ENCODE peak calls at places on chromosome 13, in eight cellular contexts. One of them, this sample, is unnamed.

GRCh38 chr13:101835920-101836319 is 383.4 kb downstream of the ITGBL1 start:
- DNase-seq in IMR-90: no peak
- DNase-seq in cardiac fibroblast: no peak
- DNase-seq in GM23338: no peak
- DNase-seq in thoracic aorta: no peak
- DNase-seq in colonic mucosa: no peak
- DNase-seq in astrocyte of the spinal cord: no peak
- DNase-seq in AG10803: no peak
- DNase-seq in this sample: no peak

GRCh38 chr13:100722517-100722916 is 47.9 kb upstream of the TMTC4 start:
- DNase-seq in IMR-90: no peak
- DNase-seq in cardiac fibroblast: no peak
- DNase-seq in GM23338: peak
- DNase-seq in thoracic aorta: no peak
- DNase-seq in colonic mucosa: no peak
- DNase-seq in astrocyte of the spinal cord: no peak
- DNase-seq in AG10803: no peak
- DNase-seq in this sample: no peak

GRCh38 chr13:112526146-112526853 is 61.7 kb downstream of the TUBGCP3 start:
- DNase-seq in IMR-90: no peak
- DNase-seq in cardiac fibroblast: no peak
- DNase-seq in GM23338: no peak
- DNase-seq in thoracic aorta: no peak
- DNase-seq in colonic mucosa: no peak
- DNase-seq in astrocyte of the spinal cord: no peak
- DNase-seq in AG10803: no peak
- DNase-seq in this sample: no peak

GRCh38 chr13:106375085-106375484 is 160.4 kb downstream of the EFNB2 start:
- DNase-seq in IMR-90: no peak
- DNase-seq in cardiac fibroblast: no peak
- DNase-seq in GM23338: no peak
- DNase-seq in thoracic aorta: no peak
- DNase-seq in colonic mucosa: no peak
- DNase-seq in astrocyte of the spinal cord: no peak
- DNase-seq in AG10803: no peak
- DNase-seq in this sample: no peak

GRCh38 chr13:111328803-111329410 is 8.5 kb downstream of the TEX29 start:
- DNase-seq in IMR-90: no peak
- DNase-seq in cardiac fibroblast: no peak
- DNase-seq in GM23338: no peak
- DNase-seq in thoracic aorta: no peak
- DNase-seq in colonic mucosa: no peak
- DNase-seq in astrocyte of the spinal cord: no peak
- DNase-seq in AG10803: no peak
- DNase-seq in this sample: no peak

GRCh38 chr13:20301391-20302071 is 69.4 kb upstream of the GJB6 start:
- DNase-seq in IMR-90: no peak
- DNase-seq in cardiac fibroblast: no peak
- DNase-seq in GM23338: peak
- DNase-seq in thoracic aorta: no peak
- DNase-seq in colonic mucosa: no peak
- DNase-seq in astrocyte of the spinal cord: no peak
- DNase-seq in AG10803: no peak
- DNase-seq in this sample: no peak

GRCh38 chr13:99656092-99656745 is 154.9 kb downstream of the TM9SF2 start:
- DNase-seq in IMR-90: peak
- DNase-seq in cardiac fibroblast: peak
- DNase-seq in GM23338: peak
- DNase-seq in thoracic aorta: peak
- DNase-seq in colonic mucosa: peak
- DNase-seq in astrocyte of the spinal cord: peak
- DNase-seq in AG10803: peak
- DNase-seq in this sample: peak

GRCh38 chr13:36453518-36453917 is 21.2 kb downstream of the CCNA1 start:
- DNase-seq in IMR-90: peak
- DNase-seq in cardiac fibroblast: peak
- DNase-seq in GM23338: peak
- DNase-seq in thoracic aorta: no peak
- DNase-seq in colonic mucosa: no peak
- DNase-seq in astrocyte of the spinal cord: peak
- DNase-seq in AG10803: peak
- DNase-seq in this sample: no peak

GRCh38 chr13:111337741-111338140 is 17.3 kb downstream of the TEX29 start:
- DNase-seq in IMR-90: peak
- DNase-seq in cardiac fibroblast: peak
- DNase-seq in GM23338: no peak
- DNase-seq in thoracic aorta: no peak
- DNase-seq in colonic mucosa: no peak
- DNase-seq in astrocyte of the spinal cord: no peak
- DNase-seq in AG10803: peak
- DNase-seq in this sample: no peak

GRCh38 chr13:105914637-105915036 is 620.8 kb downstream of the EFNB2 start:
- DNase-seq in IMR-90: peak
- DNase-seq in cardiac fibroblast: peak
- DNase-seq in GM23338: no peak
- DNase-seq in thoracic aorta: no peak
- DNase-seq in colonic mucosa: no peak
- DNase-seq in astrocyte of the spinal cord: peak
- DNase-seq in AG10803: peak
- DNase-seq in this sample: peak

GRCh38 chr13:110312669-110313031 is 5.6 kb downstream of the COL4A2 start:
- DNase-seq in IMR-90: peak
- DNase-seq in cardiac fibroblast: peak
- DNase-seq in GM23338: no peak
- DNase-seq in thoracic aorta: no peak
- DNase-seq in colonic mucosa: no peak
- DNase-seq in astrocyte of the spinal cord: peak
- DNase-seq in AG10803: peak
- DNase-seq in this sample: no peak

GRCh38 chr13:82772802-82773201 is 1109.5 kb downstream of the SLITRK1 start:
- DNase-seq in IMR-90: peak
- DNase-seq in cardiac fibroblast: no peak
- DNase-seq in GM23338: no peak
- DNase-seq in thoracic aorta: no peak
- DNase-seq in colonic mucosa: no peak
- DNase-seq in astrocyte of the spinal cord: peak
- DNase-seq in AG10803: peak
- DNase-seq in this sample: peak

GRCh38 chr13:113527272-113527958 is 36.9 kb upstream of the DCUN1D2 start:
- DNase-seq in IMR-90: no peak
- DNase-seq in cardiac fibroblast: no peak
- DNase-seq in GM23338: no peak
- DNase-seq in thoracic aorta: no peak
- DNase-seq in colonic mucosa: no peak
- DNase-seq in astrocyte of the spinal cord: no peak
- DNase-seq in AG10803: no peak
- DNase-seq in this sample: no peak

GRCh38 chr13:34255695-34256094 is 437.7 kb downstream of the RFC3 start:
- DNase-seq in IMR-90: no peak
- DNase-seq in cardiac fibroblast: no peak
- DNase-seq in GM23338: no peak
- DNase-seq in thoracic aorta: no peak
- DNase-seq in colonic mucosa: no peak
- DNase-seq in astrocyte of the spinal cord: no peak
- DNase-seq in AG10803: no peak
- DNase-seq in this sample: no peak

GRCh38 chr13:41637578-41637977 is 180.2 kb downstream of the RGCC start:
- DNase-seq in IMR-90: no peak
- DNase-seq in cardiac fibroblast: no peak
- DNase-seq in GM23338: no peak
- DNase-seq in thoracic aorta: no peak
- DNase-seq in colonic mucosa: no peak
- DNase-seq in astrocyte of the spinal cord: no peak
- DNase-seq in AG10803: peak
- DNase-seq in this sample: no peak

GRCh38 chr13:91228083-91228482 is 119.4 kb upstream of the MIR17HG start:
- DNase-seq in IMR-90: no peak
- DNase-seq in cardiac fibroblast: no peak
- DNase-seq in GM23338: no peak
- DNase-seq in thoracic aorta: no peak
- DNase-seq in colonic mucosa: no peak
- DNase-seq in astrocyte of the spinal cord: peak
- DNase-seq in AG10803: no peak
- DNase-seq in this sample: no peak

DNA sequence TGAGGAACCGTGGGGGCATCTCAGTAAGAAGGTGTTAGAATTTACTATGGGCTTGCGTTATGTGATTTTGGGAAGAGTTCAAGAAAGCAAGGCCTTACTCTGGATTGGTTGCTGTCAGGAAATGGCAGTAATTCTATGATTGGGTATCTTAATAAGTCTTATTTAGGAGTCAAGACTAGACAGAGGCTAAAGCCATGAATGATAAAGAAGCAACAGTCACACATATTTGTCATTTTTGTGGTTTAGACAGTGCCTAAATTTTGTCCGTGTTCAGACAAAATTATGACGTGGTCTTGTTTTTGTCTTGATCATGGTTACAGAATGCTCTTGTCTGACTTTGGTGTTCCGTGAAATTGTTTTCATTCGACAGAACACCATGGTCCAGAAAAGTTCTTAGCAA is 886 bp upstream of the SLC46A3 start:
- DNase-seq in IMR-90: peak
- DNase-seq in cardiac fibroblast: peak
- DNase-seq in GM23338: no peak
- DNase-seq in thoracic aorta: no peak
- DNase-seq in colonic mucosa: no peak
- DNase-seq in astrocyte of the spinal cord: peak
- DNase-seq in AG10803: peak
- DNase-seq in this sample: no peak
- H3K4me3 ChIP-seq in IMR-90: no peak
- H3K4me3 ChIP-seq in cardiac fibroblast: no peak
- H3K4me3 ChIP-seq in GM23338: peak
- H3K4me3 ChIP-seq in thoracic aorta: peak
- H3K4me3 ChIP-seq in colonic mucosa: no peak
- H3K4me3 ChIP-seq in astrocyte of the spinal cord: no peak
- H3K4me3 ChIP-seq in AG10803: no peak
- H3K4me3 ChIP-seq in this sample: no peak

DNA sequence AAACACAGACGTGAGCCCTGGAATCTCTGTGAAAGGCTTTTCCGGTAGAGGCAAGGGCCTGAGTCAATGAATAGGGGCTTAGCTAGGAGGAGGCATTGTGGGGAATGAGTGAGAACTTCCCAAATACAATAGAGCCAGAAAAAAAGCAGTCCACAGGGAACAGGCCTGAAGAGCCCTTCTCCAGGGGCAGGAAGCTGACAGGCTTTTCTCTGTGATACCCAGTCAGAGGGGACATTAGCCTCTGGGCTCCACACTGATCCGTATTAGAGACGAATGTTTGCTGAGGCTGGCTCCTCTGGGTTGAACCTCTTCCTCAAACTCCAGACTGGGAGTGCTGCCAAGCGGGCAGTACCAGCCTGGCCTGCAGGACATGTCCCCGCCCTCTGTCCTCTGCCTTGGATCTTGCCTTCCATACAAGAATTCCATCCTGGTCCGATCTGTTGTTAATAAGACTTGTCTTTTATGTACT is 2.3 kb downstream of the DHRS12 start:
- DNase-seq in IMR-90: no peak
- DNase-seq in cardiac fibroblast: peak
- DNase-seq in GM23338: no peak
- DNase-seq in thoracic aorta: peak
- DNase-seq in colonic mucosa: peak
- DNase-seq in astrocyte of the spinal cord: no peak
- DNase-seq in AG10803: peak
- DNase-seq in this sample: no peak
- TF ChIP-seq CTCF in IMR-90: no peak
- TF ChIP-seq CTCF in cardiac fibroblast: no peak
- TF ChIP-seq CTCF in GM23338: no peak
- TF ChIP-seq CTCF in thoracic aorta: no peak
- TF ChIP-seq CTCF in colonic mucosa: no peak
- TF ChIP-seq CTCF in astrocyte of the spinal cord: no peak
- TF ChIP-seq CTCF in AG10803: no peak
- TF ChIP-seq CTCF in this sample: no peak

DNA sequence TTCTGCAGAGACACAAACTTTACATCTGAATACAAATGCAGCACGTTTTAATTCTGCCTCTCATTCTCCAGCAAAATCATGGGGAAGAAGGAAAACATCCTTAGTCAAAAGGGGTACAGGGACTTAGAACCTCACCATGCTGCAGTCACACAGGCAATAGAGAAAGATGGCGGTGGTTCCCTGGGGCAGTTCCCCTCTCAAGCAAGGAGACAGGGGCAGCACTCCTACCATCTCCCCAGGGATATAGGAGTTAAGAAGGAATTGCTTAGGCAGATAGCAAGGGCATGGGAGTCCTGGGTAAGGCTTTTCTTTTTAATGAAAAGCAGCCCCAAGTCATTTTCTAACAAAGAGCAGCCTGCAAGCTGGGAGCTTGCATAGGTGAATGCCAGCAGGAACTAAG is 514.8 kb downstream of the IRS2 start:
- DNase-seq in IMR-90: no peak
- DNase-seq in cardiac fibroblast: no peak
- DNase-seq in GM23338: no peak
- DNase-seq in thoracic aorta: no peak
- DNase-seq in colonic mucosa: no peak
- DNase-seq in astrocyte of the spinal cord: no peak
- DNase-seq in AG10803: no peak
- DNase-seq in this sample: no peak
- H3K4me3 ChIP-seq in IMR-90: no peak
- H3K4me3 ChIP-seq in cardiac fibroblast: peak
- H3K4me3 ChIP-seq in GM23338: no peak
- H3K4me3 ChIP-seq in thoracic aorta: no peak
- H3K4me3 ChIP-seq in colonic mucosa: no peak
- H3K4me3 ChIP-seq in astrocyte of the spinal cord: no peak
- H3K4me3 ChIP-seq in AG10803: no peak
- H3K4me3 ChIP-seq in this sample: no peak

GRCh38 chr13:70959376-70959775 is 851.1 kb upstream of the KLHL1 start:
- DNase-seq in IMR-90: no peak
- DNase-seq in cardiac fibroblast: no peak
- DNase-seq in GM23338: no peak
- DNase-seq in thoracic aorta: no peak
- DNase-seq in colonic mucosa: no peak
- DNase-seq in astrocyte of the spinal cord: no peak
- DNase-seq in AG10803: no peak
- DNase-seq in this sample: no peak

GRCh38 chr13:70960841-70961443 is 852.7 kb upstream of the KLHL1 start:
- DNase-seq in IMR-90: peak
- DNase-seq in cardiac fibroblast: peak
- DNase-seq in GM23338: peak
- DNase-seq in thoracic aorta: no peak
- DNase-seq in colonic mucosa: no peak
- DNase-seq in astrocyte of the spinal cord: peak
- DNase-seq in AG10803: peak
- DNase-seq in this sample: peak

GRCh38 chr13:70967564-70967963 is 859.3 kb upstream of the KLHL1 start:
- DNase-seq in IMR-90: no peak
- DNase-seq in cardiac fibroblast: no peak
- DNase-seq in GM23338: no peak
- DNase-seq in thoracic aorta: no peak
- DNase-seq in colonic mucosa: no peak
- DNase-seq in astrocyte of the spinal cord: no peak
- DNase-seq in AG10803: no peak
- DNase-seq in this sample: no peak

DNA sequence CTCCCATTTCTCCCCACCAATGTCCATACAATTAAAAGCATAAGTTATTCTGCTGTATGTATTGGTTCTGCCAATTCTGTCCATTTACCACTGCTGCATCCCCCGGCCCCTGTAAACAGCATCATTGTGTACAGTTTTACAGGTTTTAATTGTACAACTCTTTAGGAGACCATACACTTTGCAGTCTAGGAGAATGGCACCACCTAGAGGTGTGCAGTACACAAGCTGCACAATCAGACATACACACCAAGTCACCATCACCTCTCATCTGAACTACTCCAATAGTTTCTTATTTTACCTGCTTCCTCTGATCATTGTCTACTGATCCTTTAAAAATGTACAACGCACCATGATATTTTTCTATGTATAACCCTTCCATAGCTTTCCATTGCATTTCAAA is 855.9 kb upstream of the KLHL1 start:
- DNase-seq in IMR-90: no peak
- DNase-seq in cardiac fibroblast: peak
- DNase-seq in GM23338: no peak
- DNase-seq in thoracic aorta: no peak
- DNase-seq in colonic mucosa: no peak
- DNase-seq in astrocyte of the spinal cord: no peak
- DNase-seq in AG10803: no peak
- DNase-seq in this sample: no peak
- TF ChIP-seq CTCF in IMR-90: no peak
- TF ChIP-seq CTCF in cardiac fibroblast: peak
- TF ChIP-seq CTCF in GM23338: peak
- TF ChIP-seq CTCF in thoracic aorta: no peak
- TF ChIP-seq CTCF in colonic mucosa: no peak
- TF ChIP-seq CTCF in astrocyte of the spinal cord: peak
- TF ChIP-seq CTCF in AG10803: no peak
- TF ChIP-seq CTCF in this sample: no peak